ENCODE peak calls at places on chromosomes 3 and 15, in nine cellular contexts. H, I, Q, L, P, V, C, J and M are unnamed samples.

GRCh38 chr3:12774619-12775018 is 15.6 kb upstream of the TMEM40 start:
- DNase-seq in H (no peak), I (no peak), Q (no peak), L (no peak), P (no peak), V (no peak), C (no peak), J (no peak), M (no peak)

GRCh38 chr15:50380089-50380488 is 25.1 kb upstream of the GABPB1 start:
- DNase-seq in H (no peak), I (no peak), Q (no peak), L (no peak), P (no peak), V (peak; percentile 36), C (peak; percentile 57), J (no peak), M (no peak)

GRCh38 chr3:136277634-136278033 is 27.5 kb downstream of the PCCB start:
- DNase-seq in H (no peak), I (no peak), Q (no peak), L (no peak), P (no peak), V (no peak), C (no peak), J (peak; percentile 10), M (no peak)

GRCh38 chr3:45693941-45694521 is 4.8 kb downstream of the SACM1L start:
- DNase-seq in H (no peak), I (no peak), Q (peak; percentile 2), L (no peak), P (no peak), V (no peak), C (peak; percentile 19), J (no peak), M (no peak)

GRCh38 chr3:189941679-189942078 is 179.0 kb downstream of the P3H2 start:
- DNase-seq in H (no peak), I (no peak), Q (no peak), L (peak; percentile 61), P (no peak), V (peak; percentile 59), C (peak; percentile 59), J (no peak), M (no peak)

GRCh38 chr3:96478496-96478895 is 335.9 kb upstream of the EPHA6 start:
- DNase-seq in H (no peak), I (no peak), Q (no peak), L (no peak), P (no peak), V (no peak), C (peak; percentile 2), J (no peak), M (no peak)

GRCh38 chr3:88628901-88629300 is 478.5 kb upstream of the EPHA3 start:
- DNase-seq in H (no peak), I (no peak), Q (no peak), L (no peak), P (no peak), V (no peak), C (no peak), J (no peak), M (no peak)

GRCh38 chr3:76585794-76586392 is 454.0 kb upstream of the ROBO2 start:
- DNase-seq in H (no peak), I (no peak), Q (no peak), L (peak; percentile 13), P (no peak), V (peak; percentile 32), C (peak; percentile 36), J (no peak), M (no peak)

GRCh38 chr3:32083901-32084300 is 22.5 kb upstream of the GPD1L start:
- DNase-seq in H (no peak), I (no peak), Q (no peak), L (no peak), P (no peak), V (no peak), C (no peak), J (no peak), M (no peak)

GRCh38 chr3:43505351-43505750 is 116.5 kb downstream of the ANO10 start:
- DNase-seq in H (no peak), I (no peak), Q (no peak), L (no peak), P (no peak), V (peak; percentile 77), C (peak; percentile 39), J (no peak), M (no peak)

GRCh38 chr3:195069501-195070251 is 201.3 kb downstream of the XXYLT1 start:
- DNase-seq in H (no peak), I (no peak), Q (no peak), L (no peak), P (no peak), V (no peak), C (no peak), J (peak; percentile 64), M (no peak)

GRCh38 chr3:108409791-108410190 is 100.6 kb downstream of the MYH15 start:
- DNase-seq in H (no peak), I (no peak), Q (no peak), L (no peak), P (no peak), V (no peak), C (no peak), J (no peak), M (no peak)

GRCh38 chr15:35980719-35981118 is 434.8 kb upstream of the DPH6 start:
- DNase-seq in H (no peak), I (no peak), Q (no peak), L (no peak), P (no peak), V (peak; percentile 72), C (peak; percentile 63), J (no peak), M (no peak)

GRCh38 chr15:101172421-101173097 is 79.3 kb downstream of the CHSY1 start:
- DNase-seq in H (no peak), I (no peak), Q (no peak), L (no peak), P (no peak), V (peak; percentile 70), C (peak; percentile 56), J (peak; percentile 64), M (no peak)

GRCh38 chr3:5144316-5144994 is 22.4 kb downstream of the ARL8B start:
- DNase-seq in H (no peak), I (no peak), Q (no peak), L (no peak), P (no peak), V (no peak), C (no peak), J (no peak), M (no peak)

GRCh38 chr15:28911295-28911979 is 25.7 kb downstream of the APBA2 start:
- DNase-seq in H (no peak), I (no peak), Q (peak; percentile 87), L (no peak), P (no peak), V (no peak), C (no peak), J (peak; percentile 23), M (no peak)

GRCh38 chr15:63729115-63729884 is 104.4 kb downstream of the HERC1 start:
- DNase-seq in H (no peak), I (no peak), Q (no peak), L (peak; percentile 44), P (no peak), V (peak; percentile 6), C (peak; percentile 39), J (no peak), M (no peak)

GRCh38 chr15:88651971-88652370 is 13.2 kb downstream of the ISG20 start:
- DNase-seq in H (no peak), I (no peak), Q (no peak), L (no peak), P (no peak), V (no peak), C (no peak), J (no peak), M (no peak)

GRCh38 chr3:52004158-52004787 is 8.6 kb upstream of the RPL29 start:
- DNase-seq in H (no peak), I (no peak), Q (peak; percentile 45), L (no peak), P (no peak), V (peak; percentile 48), C (peak; percentile 37), J (no peak), M (no peak)

GRCh38 chr3:127959873-127960272 is 44.8 kb downstream of the KBTBD12 start:
- DNase-seq in H (no peak), I (no peak), Q (peak; percentile 29), L (no peak), P (no peak), V (peak; percentile 4), C (no peak), J (no peak), M (no peak)

GRCh38 chr3:114527036-114527644 is 233.3 kb downstream of the TIGIT start:
- DNase-seq in H (no peak), I (no peak), Q (no peak), L (no peak), P (no peak), V (peak; percentile 22), C (peak; percentile 32), J (no peak), M (no peak)

GRCh38 chr3:6854184-6854583 is 6.7 kb upstream of the GRM7 start:
- DNase-seq in H (no peak), I (no peak), Q (no peak), L (no peak), P (no peak), V (no peak), C (no peak), J (no peak), M (no peak)

GRCh38 chr15:47194718-47195117 is 522.6 kb upstream of the SEMA6D start:
- DNase-seq in H (no peak), I (no peak), Q (no peak), L (no peak), P (no peak), V (peak; percentile 66), C (peak; percentile 50), J (no peak), M (no peak)

GRCh38 chr3:170117134-170117533 is 64.4 kb downstream of the PHC3 start:
- DNase-seq in H (no peak), I (no peak), Q (no peak), L (no peak), P (no peak), V (no peak), C (peak; percentile 20), J (no peak), M (no peak)

GRCh38 chr3:36763111-36763849 is 1.1 kb downstream of the DCLK3 start:
- DNase-seq in H (no peak), I (no peak), Q (no peak), L (no peak), P (no peak), V (no peak), C (no peak), J (no peak), M (no peak)